ENCODE peak calls at places on chromosomes 11 and 22, in six cellular contexts. Y is H1, W is HCT116, I is GM12878, C is K562, S is HepG2. P is an unnamed sample.

GRCh38 chr22:39917776-39918493 is 17.1 kb downstream of the GRAP2 start:
- DNase-seq in Y (no peak), C (no peak), W (no peak), I (no peak), S (no peak), P (no peak)

GRCh38 chr11:128928400-128928799 is 14.3 kb downstream of the TP53AIP1 start:
- DNase-seq in Y (no peak), C (no peak), I (peak), S (no peak), W (no peak), P (no peak)

GRCh38 chr22:50529416-50530279 is at the start of gene TYMP:
- DNase-seq in W (no peak), S (peak), C (no peak), I (no peak), Y (peak), P (no peak)

GRCh38 chr11:132888226-132888625 is 644.1 kb downstream of the OPCML start:
- DNase-seq in S (no peak), I (no peak), W (no peak), Y (no peak), C (no peak), P (no peak)

GRCh38 chr22:47586946-47587345 is 824.5 kb downstream of the TBC1D22A start:
- DNase-seq in Y (no peak), C (no peak), W (no peak), S (no peak), I (no peak), P (no peak)

GRCh38 chr22:31627223-31627731 is 34.7 kb downstream of the PISD start:
- DNase-seq in C (peak), I (no peak), W (no peak), Y (no peak), S (peak), P (peak)

GRCh38 chr11:11500744-11501487 is 120.9 kb downstream of the GALNT18 start:
- DNase-seq in W (no peak), C (no peak), S (no peak), Y (no peak), I (no peak), P (no peak)

GRCh38 chr11:13963169-13963948 is 836 bp downstream of the SPON1 start:
- DNase-seq in I (no peak), S (no peak), W (no peak), C (no peak), Y (no peak), P (no peak)

GRCh38 chr11:46528445-46529085 is 65.3 kb downstream of the AMBRA1 start:
- DNase-seq in W (no peak), S (no peak), I (no peak), C (no peak), Y (no peak), P (no peak)

GRCh38 chr11:9535189-9535781 is 38.2 kb upstream of the WEE1 start:
- DNase-seq in C (peak), W (peak), I (peak), Y (peak), S (peak), P (peak)

GRCh38 chr11:90220391-90220790 is 2.5 kb downstream of the CHORDC1 start:
- DNase-seq in S (no peak), C (no peak), Y (no peak), W (no peak), I (no peak), P (peak)

GRCh38 chr11:119594639-119595249 is 134.3 kb downstream of the NECTIN1 start:
- DNase-seq in C (peak), S (peak), I (no peak), W (no peak), Y (no peak), P (peak)

GRCh38 chr11:47867821-47868220 is 19.7 kb upstream of the NUP160 start:
- DNase-seq in S (no peak), C (no peak), Y (no peak), W (no peak), I (no peak), P (no peak)

GRCh38 chr11:68383976-68384501 is 71.6 kb downstream of the LRP5 start:
- DNase-seq in W (peak), C (peak), S (peak), I (no peak), Y (peak), P (peak)

GRCh38 chr11:72012897-72013721 is 14.4 kb downstream of the IL18BP start:
- DNase-seq in Y (no peak), C (no peak), S (no peak), W (no peak), I (no peak), P (no peak)

GRCh38 chr11:59206635-59207034 is 6.1 kb downstream of the MPEG1 start:
- DNase-seq in C (peak), S (peak), I (no peak), Y (peak), W (peak), P (peak)

GRCh38 chr11:1302041-1302460 is 7.4 kb downstream of the TOLLIP start:
- DNase-seq in C (no peak), Y (peak), W (no peak), I (no peak), S (no peak), P (no peak)

GRCh38 chr11:120622189-120622912 is 110.8 kb downstream of the GRIK4 start:
- DNase-seq in C (peak), Y (no peak), I (no peak), W (no peak), S (no peak), P (no peak)

GRCh38 chr11:120842195-120842594 is 181.7 kb upstream of the TBCEL start:
- DNase-seq in C (peak), Y (no peak), I (no peak), S (no peak), W (no peak), P (no peak)

GRCh38 chr11:126162286-126163030 is 49.0 kb downstream of the RPUSD4 start:
- DNase-seq in C (no peak), Y (no peak), S (no peak), W (no peak), I (no peak), P (no peak)

GRCh38 chr11:112156153-112156552 is 7.7 kb downstream of the IL18 start:
- DNase-seq in I (no peak), C (no peak), Y (no peak), S (no peak), W (no peak), P (no peak)

GRCh38 chr11:17743808-17744119 is 9.2 kb downstream of the KCNC1 start:
- DNase-seq in I (no peak), S (no peak), Y (no peak), W (no peak), C (no peak), P (no peak)

GRCh38 chr11:58734681-58735490 is 3.1 kb upstream of the GLYAT start:
- DNase-seq in S (no peak), I (no peak), Y (no peak), W (no peak), C (no peak), P (no peak)

GRCh38 chr11:95068549-95068948 is 1.8 kb downstream of the SRSF8 start:
- DNase-seq in W (peak), I (peak), S (peak), C (peak), Y (no peak), P (peak)
- H2AFZ ChIP-seq in W (no peak), I (peak), S (no peak), C (no peak), Y (no peak), P (no peak)

GRCh38 chr11:7571640-7572000 is 57.8 kb downstream of the PPFIBP2 start:
- DNase-seq in S (peak), W (peak), C (peak), I (no peak), Y (peak), P (peak)
- TF ChIP-seq POLR2AphosphoS5 in S (no peak), W (no peak), C (no peak), I (no peak), Y (no peak), P (no peak)

DNA sequence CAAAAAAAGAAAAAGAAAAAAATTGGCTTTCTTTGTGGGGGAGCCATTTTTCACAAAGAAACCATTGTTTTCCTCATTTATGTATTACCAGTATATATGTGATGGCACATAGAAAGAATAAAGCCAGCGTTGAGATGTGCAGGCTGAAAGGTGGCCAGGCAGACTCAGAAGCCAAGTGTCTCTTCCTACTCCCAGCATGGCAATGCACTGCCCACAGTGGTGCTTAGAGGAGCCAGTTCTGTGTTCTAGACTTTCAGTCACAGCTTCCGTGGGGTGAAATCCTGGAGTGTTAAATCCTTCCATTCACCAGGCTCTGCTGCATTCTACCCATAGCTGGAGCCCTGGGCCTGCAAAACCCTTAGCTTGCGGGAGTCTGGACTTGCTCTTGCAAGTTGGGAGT is 18.9 kb downstream of the SNAP29 start:
- DNase-seq in I (no peak), Y (no peak), W (no peak), S (no peak), C (no peak), P (no peak)
- TF ChIP-seq POLR2A in I (no peak), Y (no peak), W (no peak), S (no peak), C (no peak), P (no peak)

GRCh38 chr11:65486570-65487466 is 12.0 kb upstream of the MALAT1 start:
- DNase-seq in I (no peak), C (no peak), S (no peak), W (no peak), Y (no peak), P (no peak)
- H2AFZ ChIP-seq in I (no peak), C (no peak), S (no peak), W (no peak), Y (no peak), P (no peak)

DNA sequence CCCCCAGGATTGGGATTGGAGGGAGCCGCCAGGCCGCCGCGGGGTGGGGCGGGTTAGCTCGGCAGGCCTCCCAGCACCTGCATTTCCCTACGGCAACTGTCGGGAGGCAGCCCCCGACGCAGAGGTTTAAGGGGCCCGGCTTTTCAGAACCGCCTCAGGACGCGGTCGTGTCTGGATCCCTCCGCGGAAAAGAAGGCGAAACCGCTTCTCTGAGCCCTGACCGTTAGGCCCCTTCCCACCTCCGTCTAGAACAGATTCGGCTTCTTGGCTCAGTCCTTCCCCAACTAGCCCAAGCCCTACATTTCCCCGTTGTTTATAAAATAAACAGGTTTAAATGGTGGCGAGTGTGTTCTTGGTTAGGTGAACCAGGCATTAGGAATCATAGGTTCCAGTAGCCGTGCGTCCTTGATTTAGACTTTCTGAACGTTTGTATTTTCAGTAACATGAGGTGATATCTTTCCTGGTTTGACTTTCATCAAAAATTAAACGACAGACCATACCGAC is 1.0 kb upstream of the HSPA8 start:
- DNase-seq in W (no peak), C (no peak), S (no peak), Y (no peak), I (no peak), P (no peak)
- TF ChIP-seq POLR2AphosphoS5 in W (no peak), C (no peak), S (no peak), Y (no peak), I (peak), P (no peak)

GRCh38 chr22:38706101-38706884 is 549 bp downstream of the GTPBP1 start:
- DNase-seq in S (no peak), C (no peak), I (no peak), Y (peak), W (no peak), P (peak)
- TF ChIP-seq POLR2A in S (no peak), C (no peak), I (no peak), Y (no peak), W (peak), P (no peak)

GRCh38 chr22:25748140-25748539 is 6.2 kb downstream of the MYO18B start:
- DNase-seq in C (no peak), W (no peak), S (no peak), I (no peak), Y (no peak), P (no peak)
- H2AFZ ChIP-seq in C (no peak), W (no peak), S (no peak), I (no peak), Y (no peak), P (no peak)

DNA sequence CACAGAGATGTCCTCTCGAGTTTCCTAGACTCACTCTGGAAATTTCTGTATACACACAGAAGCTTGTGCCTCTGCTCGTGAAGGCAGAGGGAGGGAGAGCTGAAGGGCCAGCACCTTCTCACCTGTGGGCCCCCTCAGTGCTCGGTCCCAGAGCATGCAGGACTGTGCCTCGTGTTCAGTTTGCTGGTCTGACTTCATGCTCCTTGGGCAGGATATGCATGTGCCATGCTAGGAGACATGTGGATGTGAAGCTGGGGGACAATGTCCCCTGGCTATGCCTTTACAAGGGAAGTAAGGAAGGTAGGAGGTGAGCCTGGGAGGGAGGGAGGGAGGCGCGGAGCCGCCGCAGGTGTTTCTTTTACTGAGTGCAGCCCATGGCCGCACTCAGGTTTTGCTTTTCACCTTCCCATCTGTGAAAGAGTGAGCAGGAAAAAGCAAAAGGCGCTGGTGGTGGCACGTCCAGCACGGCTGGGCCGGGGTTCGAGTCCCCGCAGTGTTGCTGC is 22.6 kb downstream of the NEAT1 start:
- DNase-seq in S (no peak), I (no peak), C (no peak), W (no peak), Y (no peak), P (peak)
- TF ChIP-seq POLR2AphosphoS5 in S (peak), I (no peak), C (no peak), W (peak), Y (no peak), P (peak)

DNA sequence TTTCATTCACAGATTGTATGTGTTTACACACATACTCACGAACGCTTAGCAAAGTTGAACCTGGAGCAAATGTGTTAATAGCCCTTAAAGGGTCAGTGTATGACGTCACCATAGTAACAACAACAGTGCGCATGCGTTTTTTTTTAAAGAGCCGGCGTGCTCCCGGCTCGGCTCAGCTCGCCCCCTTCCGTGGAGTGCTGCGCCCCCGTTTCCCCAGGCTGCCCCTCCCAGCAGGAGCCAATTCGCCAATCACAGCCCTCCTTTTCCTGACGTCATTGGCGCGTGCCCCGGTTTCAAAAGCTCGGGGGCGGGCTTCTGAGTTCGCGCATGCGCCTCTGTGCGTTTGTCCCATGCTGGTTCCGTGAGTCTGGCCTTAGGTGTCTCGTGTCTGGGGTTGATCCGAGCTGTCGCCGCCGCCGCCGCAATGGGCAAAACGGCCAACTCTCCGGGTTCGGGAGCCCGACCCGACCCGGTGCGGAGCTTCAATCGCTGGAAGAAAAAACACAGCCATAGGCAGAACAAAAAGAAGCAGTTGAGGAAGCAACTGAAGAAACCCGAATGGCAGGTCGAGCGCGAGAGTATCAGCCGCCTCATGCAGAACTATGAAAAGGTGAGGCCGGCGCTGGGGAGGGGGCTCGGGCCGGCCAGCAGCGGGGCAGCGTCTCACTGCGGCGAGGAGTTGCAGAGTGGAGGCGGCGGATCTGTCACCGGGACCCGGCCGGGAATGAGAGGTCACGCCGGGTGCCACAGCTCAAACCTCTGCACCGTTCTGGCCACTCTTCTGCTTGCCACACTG is at the start of gene DDX10:
- DNase-seq in Y (peak), I (peak), C (peak), S (peak), W (peak), P (peak)
- TF ChIP-seq POLR2A in Y (no peak), I (peak), C (peak), S (peak), W (peak), P (no peak)

GRCh38 chr22:44412136-44412731 is 85.8 kb downstream of the RTL6 start:
- DNase-seq in I (no peak), S (no peak), C (no peak), Y (no peak), W (no peak), P (no peak)
- H2AFZ ChIP-seq in I (no peak), S (no peak), C (no peak), Y (no peak), W (no peak), P (no peak)